ENCODE peak calls at places on chromosomes 11 and 22, in nine cellular contexts. One of them, this sample, is unnamed.
A peak's percentile ranks its signal among the peaks of the same experiment; 100 is the strongest.

GRCh38 chr22:39923689-39924088 is 22.8 kb downstream of the GRAP2 start:
- DNase-seq in hepatocyte: no peak
- DNase-seq in neuronal stem cell: no peak
- DNase-seq in A549: no peak
- DNase-seq in fibroblast of lung: no peak
- DNase-seq in endothelial cell of umbilical vein: no peak
- DNase-seq in astrocyte: no peak
- DNase-seq in GM23338: no peak
- DNase-seq in IMR-90: no peak
- DNase-seq in this sample: no peak

GRCh38 chr11:6268811-6269210 is 9.2 kb downstream of the CCKBR start:
- DNase-seq in astrocyte: no peak
- DNase-seq in fibroblast of lung: no peak
- DNase-seq in IMR-90: peak; percentile 22
- DNase-seq in hepatocyte: no peak
- DNase-seq in endothelial cell of umbilical vein: no peak
- DNase-seq in GM23338: no peak
- DNase-seq in neuronal stem cell: no peak
- DNase-seq in A549: no peak
- DNase-seq in this sample: peak; percentile 27

GRCh38 chr22:47316020-47316419 is 553.6 kb downstream of the TBC1D22A start:
- DNase-seq in astrocyte: no peak
- DNase-seq in fibroblast of lung: no peak
- DNase-seq in hepatocyte: no peak
- DNase-seq in GM23338: no peak
- DNase-seq in A549: no peak
- DNase-seq in neuronal stem cell: no peak
- DNase-seq in endothelial cell of umbilical vein: no peak
- DNase-seq in IMR-90: no peak
- DNase-seq in this sample: no peak

GRCh38 chr11:120131941-120132644 is 5.8 kb downstream of the TRIM29 start:
- DNase-seq in A549: no peak
- DNase-seq in GM23338: no peak
- DNase-seq in astrocyte: no peak
- DNase-seq in neuronal stem cell: no peak
- DNase-seq in fibroblast of lung: no peak
- DNase-seq in hepatocyte: no peak
- DNase-seq in endothelial cell of umbilical vein: no peak
- DNase-seq in IMR-90: no peak
- DNase-seq in this sample: peak; percentile 91

GRCh38 chr22:47575291-47575690 is 812.8 kb downstream of the TBC1D22A start:
- DNase-seq in endothelial cell of umbilical vein: no peak
- DNase-seq in hepatocyte: no peak
- DNase-seq in neuronal stem cell: no peak
- DNase-seq in A549: no peak
- DNase-seq in GM23338: no peak
- DNase-seq in astrocyte: no peak
- DNase-seq in fibroblast of lung: no peak
- DNase-seq in IMR-90: no peak
- DNase-seq in this sample: no peak

GRCh38 chr11:23278121-23278520 is 417.8 kb upstream of the CCDC179 start:
- DNase-seq in astrocyte: peak; percentile 71
- DNase-seq in fibroblast of lung: peak; percentile 22
- DNase-seq in hepatocyte: no peak
- DNase-seq in neuronal stem cell: no peak
- DNase-seq in GM23338: no peak
- DNase-seq in IMR-90: peak; percentile 81
- DNase-seq in endothelial cell of umbilical vein: peak; percentile 33
- DNase-seq in A549: no peak
- DNase-seq in this sample: peak; percentile 25

GRCh38 chr22:24420072-24420976 is 7.1 kb upstream of the ADORA2A start:
- DNase-seq in astrocyte: no peak
- DNase-seq in IMR-90: no peak
- DNase-seq in fibroblast of lung: no peak
- DNase-seq in neuronal stem cell: peak; percentile 50
- DNase-seq in GM23338: peak; percentile 50
- DNase-seq in endothelial cell of umbilical vein: peak; percentile 94
- DNase-seq in A549: no peak
- DNase-seq in hepatocyte: no peak
- DNase-seq in this sample: no peak

GRCh38 chr22:41216984-41217383 is 11.9 kb downstream of the L3MBTL2 start:
- DNase-seq in hepatocyte: no peak
- DNase-seq in IMR-90: peak; percentile 72
- DNase-seq in fibroblast of lung: peak; percentile 37
- DNase-seq in neuronal stem cell: no peak
- DNase-seq in endothelial cell of umbilical vein: no peak
- DNase-seq in A549: no peak
- DNase-seq in GM23338: no peak
- DNase-seq in astrocyte: no peak
- DNase-seq in this sample: no peak

GRCh38 chr11:24511518-24511917 is 14.7 kb downstream of the LUZP2 start:
- DNase-seq in astrocyte: peak; percentile 20
- DNase-seq in neuronal stem cell: no peak
- DNase-seq in fibroblast of lung: no peak
- DNase-seq in GM23338: no peak
- DNase-seq in A549: no peak
- DNase-seq in hepatocyte: no peak
- DNase-seq in IMR-90: no peak
- DNase-seq in endothelial cell of umbilical vein: no peak
- DNase-seq in this sample: no peak

GRCh38 chr22:47231759-47232158 is 469.3 kb downstream of the TBC1D22A start:
- DNase-seq in neuronal stem cell: no peak
- DNase-seq in hepatocyte: no peak
- DNase-seq in A549: no peak
- DNase-seq in astrocyte: no peak
- DNase-seq in endothelial cell of umbilical vein: no peak
- DNase-seq in fibroblast of lung: no peak
- DNase-seq in GM23338: no peak
- DNase-seq in IMR-90: no peak
- DNase-seq in this sample: no peak

GRCh38 chr11:1126491-1126926 is 31.2 kb upstream of the MUC5AC start:
- DNase-seq in A549: no peak
- DNase-seq in endothelial cell of umbilical vein: no peak
- DNase-seq in hepatocyte: no peak
- DNase-seq in GM23338: no peak
- DNase-seq in neuronal stem cell: no peak
- DNase-seq in fibroblast of lung: no peak
- DNase-seq in astrocyte: no peak
- DNase-seq in IMR-90: no peak
- DNase-seq in this sample: no peak

GRCh38 chr11:102177974-102178631 is 67.9 kb downstream of the YAP1 start:
- DNase-seq in astrocyte: peak; percentile 91
- DNase-seq in GM23338: no peak
- DNase-seq in IMR-90: peak; percentile 94
- DNase-seq in neuronal stem cell: no peak
- DNase-seq in A549: peak; percentile 85
- DNase-seq in fibroblast of lung: peak; percentile 95
- DNase-seq in endothelial cell of umbilical vein: peak; percentile 88
- DNase-seq in hepatocyte: peak; percentile 74
- DNase-seq in this sample: peak; percentile 96
- H3K4me2 ChIP-seq in astrocyte: peak overlapping the region; percentile 62
- H3K4me2 ChIP-seq in GM23338: no peak overlapping the region
- H3K4me2 ChIP-seq in IMR-90: peak overlapping the region; percentile 96
- H3K4me2 ChIP-seq in neuronal stem cell: no peak overlapping the region
- H3K4me2 ChIP-seq in A549: peak overlapping the region; percentile 78
- H3K4me2 ChIP-seq in fibroblast of lung: peak overlapping the region; percentile 18
- H3K4me2 ChIP-seq in endothelial cell of umbilical vein: peak overlapping the region; percentile 79
- H3K4me2 ChIP-seq in hepatocyte: peak overlapping the region; percentile 4
- H3K4me2 ChIP-seq in this sample: peak overlapping the region; percentile 66

GRCh38 chr11:76859708-76860233 is 947 bp upstream of the ACER3 start:
- DNase-seq in hepatocyte: no peak
- DNase-seq in neuronal stem cell: no peak
- DNase-seq in fibroblast of lung: no peak
- DNase-seq in A549: no peak
- DNase-seq in IMR-90: no peak
- DNase-seq in astrocyte: no peak
- DNase-seq in endothelial cell of umbilical vein: no peak
- DNase-seq in GM23338: peak; percentile 10
- DNase-seq in this sample: no peak
- H3K4me2 ChIP-seq in hepatocyte: peak overlapping the region; percentile 81
- H3K4me2 ChIP-seq in neuronal stem cell: no peak overlapping the region
- H3K4me2 ChIP-seq in fibroblast of lung: no peak overlapping the region
- H3K4me2 ChIP-seq in A549: peak overlapping the region; percentile 100
- H3K4me2 ChIP-seq in IMR-90: no peak overlapping the region
- H3K4me2 ChIP-seq in astrocyte: peak overlapping the region; percentile 89
- H3K4me2 ChIP-seq in endothelial cell of umbilical vein: no peak overlapping the region
- H3K4me2 ChIP-seq in GM23338: peak overlapping the region; percentile 71
- H3K4me2 ChIP-seq in this sample: peak overlapping the region; percentile 75

DNA sequence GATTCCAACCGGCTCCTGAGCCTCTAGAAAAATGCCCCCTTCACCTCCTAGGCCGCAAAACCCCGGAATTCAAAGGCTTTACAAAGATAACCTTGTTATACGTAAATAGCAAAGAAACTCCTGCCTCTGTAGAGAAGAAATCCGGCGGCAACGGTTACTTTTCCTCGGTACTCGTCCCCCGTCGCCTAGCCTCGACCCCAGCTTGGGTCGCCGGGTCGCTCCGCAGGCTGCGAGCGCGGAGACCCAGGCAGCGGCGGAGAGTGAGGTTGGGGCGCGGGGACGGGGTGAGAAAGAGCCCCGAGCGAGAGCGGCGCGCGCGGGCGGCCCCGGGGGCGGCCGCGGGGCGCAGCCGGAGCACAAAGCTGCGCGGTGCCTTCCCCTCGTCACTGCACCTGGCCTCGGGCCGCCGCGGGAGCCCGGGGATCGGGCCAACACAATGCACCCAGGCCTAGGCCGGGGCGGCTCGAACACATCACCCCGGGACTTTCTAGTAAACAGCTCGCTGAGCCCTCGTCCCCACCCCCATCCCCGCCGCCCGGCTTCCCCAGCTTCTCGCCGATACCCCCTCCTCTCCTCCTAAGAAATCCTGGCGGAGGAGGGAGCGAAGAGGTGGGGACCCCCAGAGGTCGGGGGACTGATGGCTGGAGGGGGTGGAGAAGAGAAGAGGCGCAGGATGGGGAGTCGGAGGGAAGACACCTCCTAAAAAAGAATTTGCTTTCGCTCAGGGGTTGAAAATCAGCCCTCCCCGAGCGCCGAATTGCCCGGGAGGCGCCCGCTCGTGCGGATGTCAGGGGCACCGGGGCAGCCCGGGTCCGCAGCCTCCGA is 874 bp downstream of the MPPED2 start:
- DNase-seq in GM23338: peak; percentile 72
- DNase-seq in fibroblast of lung: no peak
- DNase-seq in endothelial cell of umbilical vein: no peak
- DNase-seq in A549: peak; percentile 3
- DNase-seq in neuronal stem cell: peak; percentile 44
- DNase-seq in IMR-90: no peak
- DNase-seq in hepatocyte: peak; percentile 49
- DNase-seq in astrocyte: no peak
- DNase-seq in this sample: no peak
- H3K4me2 ChIP-seq in GM23338: peak overlapping the region; percentile 99
- H3K4me2 ChIP-seq in fibroblast of lung: peak overlapping the region; percentile 59
- H3K4me2 ChIP-seq in endothelial cell of umbilical vein: no peak overlapping the region
- H3K4me2 ChIP-seq in A549: peak overlapping the region; percentile 100
- H3K4me2 ChIP-seq in neuronal stem cell: peak overlapping the region; percentile 96
- H3K4me2 ChIP-seq in IMR-90: peak overlapping the region; percentile 72
- H3K4me2 ChIP-seq in hepatocyte: peak overlapping the region; percentile 86
- H3K4me2 ChIP-seq in astrocyte: peak overlapping the region; percentile 87
- H3K4me2 ChIP-seq in this sample: peak overlapping the region; percentile 71

GRCh38 chr11:72066855-72067254 is 13.5 kb downstream of the NUMA1 start:
- DNase-seq in A549: no peak
- DNase-seq in GM23338: no peak
- DNase-seq in neuronal stem cell: no peak
- DNase-seq in astrocyte: no peak
- DNase-seq in IMR-90: no peak
- DNase-seq in hepatocyte: no peak
- DNase-seq in fibroblast of lung: no peak
- DNase-seq in endothelial cell of umbilical vein: no peak
- DNase-seq in this sample: no peak

GRCh38 chr11:72067266-72067665 is 13.1 kb downstream of the NUMA1 start:
- DNase-seq in astrocyte: no peak
- DNase-seq in endothelial cell of umbilical vein: peak; percentile 80
- DNase-seq in A549: no peak
- DNase-seq in neuronal stem cell: no peak
- DNase-seq in fibroblast of lung: no peak
- DNase-seq in GM23338: no peak
- DNase-seq in IMR-90: no peak
- DNase-seq in hepatocyte: no peak
- DNase-seq in this sample: no peak

GRCh38 chr11:72058416-72059034 is 21.8 kb downstream of the NUMA1 start:
- DNase-seq in A549: no peak
- DNase-seq in IMR-90: peak; percentile 89
- DNase-seq in astrocyte: peak; percentile 44
- DNase-seq in fibroblast of lung: peak; percentile 47
- DNase-seq in neuronal stem cell: no peak
- DNase-seq in endothelial cell of umbilical vein: no peak
- DNase-seq in GM23338: no peak
- DNase-seq in hepatocyte: no peak
- DNase-seq in this sample: peak; percentile 56

GRCh38 chr11:72061739-72062396 is 18.5 kb downstream of the NUMA1 start:
- DNase-seq in A549: no peak
- DNase-seq in fibroblast of lung: no peak
- DNase-seq in astrocyte: no peak
- DNase-seq in GM23338: no peak
- DNase-seq in neuronal stem cell: no peak
- DNase-seq in IMR-90: no peak
- DNase-seq in endothelial cell of umbilical vein: no peak
- DNase-seq in hepatocyte: no peak
- DNase-seq in this sample: no peak
- H3K4me2 ChIP-seq in A549: no peak overlapping the region
- H3K4me2 ChIP-seq in fibroblast of lung: no peak overlapping the region
- H3K4me2 ChIP-seq in astrocyte: no peak overlapping the region
- H3K4me2 ChIP-seq in GM23338: no peak overlapping the region
- H3K4me2 ChIP-seq in neuronal stem cell: no peak overlapping the region
- H3K4me2 ChIP-seq in IMR-90: no peak overlapping the region
- H3K4me2 ChIP-seq in endothelial cell of umbilical vein: no peak overlapping the region
- H3K4me2 ChIP-seq in hepatocyte: no peak overlapping the region
- H3K4me2 ChIP-seq in this sample: no peak overlapping the region

GRCh38 chr11:68457214-68457897 is 3.2 kb upstream of the PPP6R3 start:
- DNase-seq in fibroblast of lung: no peak
- DNase-seq in hepatocyte: no peak
- DNase-seq in astrocyte: no peak
- DNase-seq in GM23338: no peak
- DNase-seq in endothelial cell of umbilical vein: no peak
- DNase-seq in neuronal stem cell: no peak
- DNase-seq in IMR-90: no peak
- DNase-seq in A549: no peak
- DNase-seq in this sample: no peak

GRCh38 chr11:68457898-68458249 is 2.7 kb upstream of the PPP6R3 start:
- DNase-seq in GM23338: no peak
- DNase-seq in hepatocyte: peak; percentile 8
- DNase-seq in fibroblast of lung: no peak
- DNase-seq in A549: no peak
- DNase-seq in endothelial cell of umbilical vein: no peak
- DNase-seq in neuronal stem cell: no peak
- DNase-seq in IMR-90: no peak
- DNase-seq in astrocyte: no peak
- DNase-seq in this sample: no peak

GRCh38 chr11:68460741-68461283 is at the start of gene PPP6R3:
- DNase-seq in hepatocyte: no peak
- DNase-seq in astrocyte: no peak
- DNase-seq in GM23338: no peak
- DNase-seq in neuronal stem cell: no peak
- DNase-seq in IMR-90: no peak
- DNase-seq in fibroblast of lung: no peak
- DNase-seq in A549: peak; percentile 43
- DNase-seq in endothelial cell of umbilical vein: no peak
- DNase-seq in this sample: no peak

GRCh38 chr11:68461284-68461861 is 821 bp downstream of the PPP6R3 start:
- DNase-seq in IMR-90: peak; percentile 17
- DNase-seq in endothelial cell of umbilical vein: peak; percentile 49
- DNase-seq in fibroblast of lung: peak; percentile 47
- DNase-seq in GM23338: peak; percentile 46
- DNase-seq in astrocyte: peak; percentile 34
- DNase-seq in A549: peak; percentile 43
- DNase-seq in neuronal stem cell: no peak
- DNase-seq in hepatocyte: no peak
- DNase-seq in this sample: peak; percentile 21

GRCh38 chr11:68459886-68460740 is 439 bp upstream of the PPP6R3 start:
- DNase-seq in endothelial cell of umbilical vein: peak; percentile 100
- DNase-seq in IMR-90: peak; percentile 98
- DNase-seq in A549: peak; percentile 98
- DNase-seq in fibroblast of lung: peak; percentile 99
- DNase-seq in GM23338: peak; percentile 100
- DNase-seq in astrocyte: peak; percentile 99
- DNase-seq in hepatocyte: peak; percentile 99
- DNase-seq in neuronal stem cell: peak; percentile 99
- DNase-seq in this sample: peak; percentile 97
- H3K4me2 ChIP-seq in endothelial cell of umbilical vein: peak overlapping the region; percentile 55
- H3K4me2 ChIP-seq in IMR-90: peak overlapping the region; percentile 59
- H3K4me2 ChIP-seq in A549: peak overlapping the region; percentile 61
- H3K4me2 ChIP-seq in fibroblast of lung: peak overlapping the region; percentile 59
- H3K4me2 ChIP-seq in GM23338: peak overlapping the region; percentile 84
- H3K4me2 ChIP-seq in astrocyte: peak overlapping the region; percentile 83
- H3K4me2 ChIP-seq in hepatocyte: peak overlapping the region; percentile 70
- H3K4me2 ChIP-seq in neuronal stem cell: peak overlapping the region; percentile 57
- H3K4me2 ChIP-seq in this sample: peak overlapping the region; percentile 54

This sample was measured in mammary epithelial cell.